ENCODE peak calls at places on chromosomes 12 and 14, in nine cellular contexts. R is breast epithelium, T is AG04449, M is PC-9, A is body of pancreas, I is psoas muscle, O is ovary, U is cardiac muscle cell, J is PC-3. V is an unnamed sample.

GRCh38 chr14:36835145-36835544 is 173.5 kb downstream of the PAX9 start:
- DNase-seq in R (no peak), T (no peak), M (peak), A (no peak), I (no peak), O (no peak), U (no peak), J (no peak), V (peak)

GRCh38 chr14:68884031-68885030 is 91.5 kb upstream of the ZFP36L1 start:
- DNase-seq in R (no peak), T (peak), M (no peak), A (peak), I (peak), O (peak), U (peak), J (peak), V (no peak)

GRCh38 chr12:749871-750270 is 2.5 kb upstream of the WNK1 start:
- DNase-seq in R (no peak), T (no peak), M (no peak), A (no peak), I (no peak), O (no peak), U (no peak), J (no peak), V (no peak)

GRCh38 chr12:89858718-89859117 is 150.1 kb upstream of the ATP2B1 start:
- DNase-seq in R (no peak), T (no peak), M (no peak), A (no peak), I (no peak), O (no peak), U (no peak), J (no peak), V (no peak)

GRCh38 chr14:100604126-100604501 is 16.9 kb upstream of the BEGAIN start:
- DNase-seq in R (no peak), T (no peak), M (no peak), A (no peak), I (no peak), O (peak), U (no peak), J (no peak), V (no peak)

GRCh38 chr12:12716151-12716844 is 870 bp upstream of the CDKN1B start:
- DNase-seq in R (no peak), T (no peak), M (peak), A (no peak), I (no peak), O (no peak), U (peak), J (peak), V (no peak)

GRCh38 chr14:71166434-71166833 is 259.2 kb downstream of the PCNX1 start:
- DNase-seq in R (no peak), T (no peak), M (no peak), A (peak), I (no peak), O (no peak), U (peak), J (peak), V (peak)

GRCh38 chr14:21042918-21043317 is 756 bp downstream of the RNASE7 start:
- DNase-seq in R (no peak), T (no peak), M (no peak), A (peak), I (no peak), O (no peak), U (no peak), J (no peak), V (no peak)

GRCh38 chr12:113248842-113249435 is 27.7 kb downstream of the TPCN1 start:
- DNase-seq in R (no peak), T (no peak), M (no peak), A (no peak), I (no peak), O (no peak), U (no peak), J (no peak), V (no peak)

GRCh38 chr14:32696325-32697101 is 242.2 kb upstream of the NPAS3 start:
- DNase-seq in R (no peak), T (no peak), M (no peak), A (no peak), I (no peak), O (no peak), U (no peak), J (no peak), V (no peak)

GRCh38 chr12:6538420-6539275 is 4.3 kb downstream of the GAPDH start:
- DNase-seq in R (no peak), T (no peak), M (peak), A (no peak), I (peak), O (no peak), U (peak), J (peak), V (no peak)

GRCh38 chr12:3276226-3276625 is 199.0 kb downstream of the TSPAN9 start:
- DNase-seq in R (no peak), T (no peak), M (no peak), A (no peak), I (no peak), O (no peak), U (no peak), J (no peak), V (no peak)

GRCh38 chr12:116186482-116187157 is 90.9 kb downstream of the MED13L start:
- DNase-seq in R (no peak), T (no peak), M (no peak), A (no peak), I (no peak), O (no peak), U (no peak), J (no peak), V (no peak)

GRCh38 chr12:110354172-110354780 is 49.2 kb downstream of the ANAPC7 start:
- DNase-seq in R (no peak), T (no peak), M (no peak), A (no peak), I (no peak), O (no peak), U (peak), J (no peak), V (no peak)

GRCh38 chr12:6262635-6263034 is 47.8 kb upstream of the PLEKHG6 start:
- DNase-seq in R (no peak), T (no peak), M (no peak), A (no peak), I (no peak), O (no peak), U (no peak), J (no peak), V (no peak)

GRCh38 chr14:49594347-49595089 is 4.2 kb upstream of the LRR1 start:
- DNase-seq in R (no peak), T (no peak), M (no peak), A (no peak), I (no peak), O (no peak), U (peak), J (peak), V (peak)
- H3K4me3 ChIP-seq in R (no peak), T (no peak), M (no peak), A (no peak), I (no peak), O (no peak), U (no peak), J (no peak), V (no peak)

DNA sequence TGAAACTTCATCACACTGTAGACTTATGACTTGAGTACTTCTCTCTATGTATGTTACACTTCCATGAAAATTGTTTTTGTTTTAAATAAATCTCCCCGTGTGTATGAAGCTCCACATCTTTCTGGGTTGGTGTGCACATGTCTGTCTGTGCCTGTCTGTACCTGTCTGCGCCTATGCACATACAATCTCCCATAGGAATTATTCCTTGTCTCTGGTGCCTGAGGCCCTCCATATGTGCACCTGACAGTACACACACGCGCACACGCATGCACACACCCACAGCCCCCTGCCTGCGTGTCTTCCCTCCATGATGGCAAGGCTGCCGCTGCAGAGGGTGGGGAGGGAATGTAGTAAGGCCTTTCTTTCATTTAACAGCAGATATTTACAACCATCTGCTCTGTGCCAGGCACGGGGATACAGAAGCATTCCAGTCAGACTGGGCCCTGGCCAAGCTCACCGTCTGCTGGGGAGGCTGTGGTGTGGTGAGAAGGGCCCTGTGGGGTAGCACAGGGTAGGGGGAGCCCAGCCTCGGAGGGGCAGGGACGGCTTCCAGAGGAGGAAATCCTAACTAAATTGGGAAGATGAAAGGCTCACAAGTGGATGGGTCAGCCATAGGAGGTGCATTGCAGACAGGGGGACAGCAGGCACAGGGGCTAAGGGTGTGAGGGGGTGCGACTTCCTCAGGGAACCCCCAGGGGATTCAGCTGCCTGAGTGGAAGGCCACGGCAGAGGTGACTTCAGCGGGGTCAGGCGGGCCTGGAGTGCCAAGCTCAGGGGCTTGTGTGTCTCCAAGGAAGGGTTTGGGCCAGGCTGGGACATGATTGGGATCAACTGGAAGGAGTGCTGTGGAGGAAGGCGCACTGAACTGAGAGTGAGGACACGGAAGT is 26.1 kb downstream of the KRT8 start:
- DNase-seq in R (no peak), T (no peak), M (no peak), A (no peak), I (no peak), O (no peak), U (no peak), J (no peak), V (peak)
- H3K4me3 ChIP-seq in R (peak), T (no peak), M (peak), A (no peak), I (no peak), O (no peak), U (no peak), J (no peak), V (no peak)

GRCh38 chr12:79725987-79726386 is 35.2 kb upstream of the PAWR start:
- DNase-seq in R (no peak), T (peak), M (no peak), A (no peak), I (no peak), O (no peak), U (peak), J (peak), V (no peak)
- H3K4me3 ChIP-seq in R (no peak), T (no peak), M (no peak), A (no peak), I (no peak), O (no peak), U (no peak), J (no peak), V (no peak)

GRCh38 chr14:51846631-51847488 is 13.6 kb upstream of the GNG2 start:
- DNase-seq in R (no peak), T (no peak), M (no peak), A (peak), I (peak), O (no peak), U (peak), J (no peak), V (no peak)
- H3K4me3 ChIP-seq in R (peak), T (no peak), M (no peak), A (no peak), I (peak), O (no peak), U (no peak), J (no peak), V (peak)

GRCh38 chr14:22544881-22545420 is 44.1 kb downstream of the DAD1 start:
- DNase-seq in R (no peak), T (no peak), M (no peak), A (no peak), I (no peak), O (no peak), U (no peak), J (no peak), V (no peak)

GRCh38 chr14:22547309-22547947 is 41.6 kb downstream of the DAD1 start:
- DNase-seq in R (no peak), T (no peak), M (no peak), A (no peak), I (no peak), O (no peak), U (no peak), J (no peak), V (no peak)

GRCh38 chr14:22547948-22548750 is 40.9 kb downstream of the DAD1 start:
- DNase-seq in R (no peak), T (no peak), M (no peak), A (no peak), I (no peak), O (no peak), U (no peak), J (no peak), V (no peak)

GRCh38 chr14:22545842-22546721 is 42.9 kb downstream of the DAD1 start:
- DNase-seq in R (no peak), T (no peak), M (no peak), A (no peak), I (no peak), O (no peak), U (peak), J (peak), V (peak)

GRCh38 chr14:22546722-22547071 is 42.3 kb downstream of the DAD1 start:
- DNase-seq in R (no peak), T (no peak), M (no peak), A (no peak), I (no peak), O (no peak), U (no peak), J (no peak), V (no peak)
- H3K4me3 ChIP-seq in R (no peak), T (no peak), M (no peak), A (no peak), I (no peak), O (no peak), U (no peak), J (no peak), V (no peak)

DNA sequence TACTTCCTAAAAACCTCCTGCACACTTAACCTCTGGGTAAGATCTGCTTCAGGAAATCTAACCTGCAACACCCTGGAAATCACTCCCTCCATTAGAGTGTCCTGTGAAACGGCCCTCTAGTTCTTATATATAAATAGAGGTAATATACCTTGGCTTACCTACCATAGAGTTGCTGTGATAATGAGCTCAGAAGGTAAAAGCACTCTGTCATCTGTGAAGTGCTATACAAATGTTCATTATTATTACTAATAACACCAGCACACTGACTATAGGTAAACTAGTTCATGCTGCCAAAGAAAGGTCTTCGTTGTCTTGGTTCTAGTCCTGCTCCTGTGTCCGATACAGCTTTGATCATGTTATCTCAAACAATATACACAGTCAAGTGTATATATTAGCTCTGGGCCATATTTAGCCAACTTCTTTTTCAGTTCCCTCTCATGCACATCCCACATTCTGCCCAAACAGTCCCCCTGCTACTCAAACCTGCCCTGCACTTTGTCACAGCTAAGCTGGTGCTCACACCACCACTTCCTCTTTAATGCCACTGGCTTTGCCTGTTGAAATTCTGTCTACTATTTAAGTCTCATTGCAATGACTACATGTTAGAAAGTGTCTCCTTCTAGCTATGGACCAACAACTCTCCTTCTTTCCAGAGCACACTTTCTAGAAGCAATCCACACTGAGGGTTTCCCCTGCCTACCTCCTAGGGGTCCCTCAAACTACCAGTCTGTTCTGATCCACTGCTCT is 5.1 kb downstream of the E2F7 start:
- DNase-seq in R (no peak), T (no peak), M (no peak), A (no peak), I (no peak), O (no peak), U (no peak), J (no peak), V (no peak)
- H3K4me3 ChIP-seq in R (no peak), T (no peak), M (no peak), A (no peak), I (no peak), O (no peak), U (no peak), J (no peak), V (no peak)

GRCh38 chr14:102233081-102233480 is 71.9 kb downstream of the MOK start:
- DNase-seq in R (no peak), T (no peak), M (no peak), A (no peak), I (no peak), O (no peak), U (no peak), J (no peak), V (no peak)

GRCh38 chr14:102234331-102235264 is 70.4 kb downstream of the MOK start:
- DNase-seq in R (no peak), T (no peak), M (no peak), A (no peak), I (no peak), O (peak), U (peak), J (no peak), V (no peak)

GRCh38 chr14:102236026-102236425 is 68.9 kb downstream of the MOK start:
- DNase-seq in R (no peak), T (no peak), M (no peak), A (no peak), I (no peak), O (no peak), U (no peak), J (no peak), V (no peak)

GRCh38 chr14:102238131-102238530 is 66.8 kb downstream of the MOK start:
- DNase-seq in R (no peak), T (no peak), M (no peak), A (no peak), I (no peak), O (no peak), U (no peak), J (peak), V (no peak)

DNA sequence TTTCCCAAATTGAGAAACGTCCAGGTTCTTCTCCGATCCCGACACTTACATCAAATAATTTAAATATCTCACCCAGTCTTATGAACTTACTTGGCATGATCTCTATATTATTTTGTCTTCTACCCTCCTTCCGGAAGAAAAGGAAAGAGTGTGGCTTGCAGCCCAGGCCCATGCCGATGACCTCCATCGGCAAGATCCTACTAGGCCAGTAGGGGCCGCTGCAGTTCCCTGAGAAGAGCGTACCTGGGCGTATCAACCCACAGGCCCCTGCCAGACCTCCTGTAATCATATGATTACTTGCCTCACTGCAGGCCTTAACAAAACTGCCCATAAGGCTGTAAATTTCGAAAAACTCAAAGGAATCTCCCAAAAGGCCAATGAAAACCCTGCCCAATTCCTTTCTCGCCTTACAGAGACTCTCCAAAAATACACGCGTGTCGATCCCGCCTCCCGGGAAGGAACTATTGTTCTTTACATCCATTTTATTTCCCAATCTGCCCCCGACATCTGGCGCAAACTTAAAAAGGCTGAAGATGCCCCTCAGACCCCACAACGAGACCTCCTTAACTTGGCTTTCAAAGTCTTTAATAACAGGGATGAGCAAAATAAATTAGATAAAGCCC is 69.6 kb downstream of the MOK start:
- DNase-seq in R (peak), T (peak), M (peak), A (peak), I (peak), O (peak), U (peak), J (peak), V (peak)
- H3K4me3 ChIP-seq in R (peak), T (peak), M (no peak), A (no peak), I (peak), O (no peak), U (no peak), J (no peak), V (peak)

GRCh38 chr12:51349026-51349425 is 2.5 kb upstream of the CELA1 start:
- DNase-seq in R (no peak), T (peak), M (no peak), A (no peak), I (no peak), O (no peak), U (peak), J (no peak), V (no peak)
- H3K4me3 ChIP-seq in R (no peak), T (no peak), M (no peak), A (no peak), I (no peak), O (no peak), U (no peak), J (no peak), V (no peak)

GRCh38 chr14:61696753-61697318 is 1.5 kb downstream of the HIF1A start:
- DNase-seq in R (no peak), T (no peak), M (no peak), A (no peak), I (no peak), O (no peak), U (peak), J (no peak), V (no peak)

GRCh38 chr14:61701946-61702345 is 6.6 kb downstream of the HIF1A start:
- DNase-seq in R (no peak), T (no peak), M (no peak), A (no peak), I (no peak), O (no peak), U (peak), J (no peak), V (no peak)

GRCh38 chr14:61698216-61698980 is 3.1 kb downstream of the HIF1A start:
- DNase-seq in R (no peak), T (no peak), M (no peak), A (no peak), I (no peak), O (no peak), U (peak), J (no peak), V (no peak)

GRCh38 chr14:61700104-61700886 is 5.0 kb downstream of the HIF1A start:
- DNase-seq in R (no peak), T (no peak), M (no peak), A (no peak), I (no peak), O (no peak), U (peak), J (no peak), V (no peak)

GRCh38 chr14:61699092-61699491 is 3.8 kb downstream of the HIF1A start:
- DNase-seq in R (no peak), T (no peak), M (no peak), A (no peak), I (no peak), O (no peak), U (peak), J (no peak), V (no peak)
- H3K4me3 ChIP-seq in R (no peak), T (peak), M (peak), A (no peak), I (peak), O (no peak), U (peak), J (peak), V (peak)

DNA sequence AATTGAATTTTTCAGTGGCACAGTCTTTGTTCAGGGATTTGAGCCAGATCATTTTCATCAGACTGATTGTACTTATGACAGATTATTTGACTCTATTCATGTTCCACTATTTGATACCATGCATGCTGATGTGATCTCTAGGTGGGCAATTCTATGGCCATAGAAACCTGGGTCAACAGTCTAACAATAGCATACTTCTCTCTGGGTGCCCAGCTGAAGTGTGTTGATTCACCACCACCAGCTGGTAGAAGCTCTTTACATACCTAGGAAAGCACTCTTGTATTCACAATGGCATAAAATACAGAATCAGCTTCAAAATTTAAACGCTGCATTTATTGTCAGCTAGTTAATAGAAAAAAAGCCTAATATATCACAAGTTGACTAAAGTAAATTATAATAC is 90.2 kb upstream of the TMTC2 start:
- DNase-seq in R (no peak), T (no peak), M (no peak), A (no peak), I (no peak), O (no peak), U (no peak), J (no peak), V (no peak)
- H3K4me3 ChIP-seq in R (no peak), T (no peak), M (no peak), A (no peak), I (no peak), O (no peak), U (no peak), J (no peak), V (no peak)